ENCODE peak calls at places on chromosomes 11 and 22, in eight cellular contexts. One of them, this sample, is unnamed.

GRCh38 chr11:59142530-59143507 is at the start of gene FAM111A:
- DNase-seq in fibroblast of the aortic adventitia: peak
- DNase-seq in fibroblast of villous mesenchyme: peak
- DNase-seq in adrenal gland: peak
- DNase-seq in choroid plexus epithelial cell: peak
- DNase-seq in HCT116: peak
- DNase-seq in OCI-LY7: peak
- DNase-seq in A549: peak
- DNase-seq in this sample: peak

GRCh38 chr11:65915821-65916251 is 3.0 kb downstream of the C11orf68 start:
- DNase-seq in fibroblast of the aortic adventitia: peak
- DNase-seq in fibroblast of villous mesenchyme: peak
- DNase-seq in adrenal gland: peak
- DNase-seq in choroid plexus epithelial cell: peak
- DNase-seq in HCT116: peak
- DNase-seq in OCI-LY7: no peak
- DNase-seq in A549: peak
- DNase-seq in this sample: peak

GRCh38 chr11:71548120-71548519 is at the start of gene KRTAP5-9:
- DNase-seq in fibroblast of the aortic adventitia: no peak
- DNase-seq in fibroblast of villous mesenchyme: no peak
- DNase-seq in adrenal gland: no peak
- DNase-seq in choroid plexus epithelial cell: no peak
- DNase-seq in HCT116: no peak
- DNase-seq in OCI-LY7: no peak
- DNase-seq in A549: no peak
- DNase-seq in this sample: no peak

GRCh38 chr11:66846671-66847091 is 3.4 kb downstream of the RCE1 start:
- DNase-seq in fibroblast of the aortic adventitia: no peak
- DNase-seq in fibroblast of villous mesenchyme: no peak
- DNase-seq in adrenal gland: peak
- DNase-seq in choroid plexus epithelial cell: no peak
- DNase-seq in HCT116: no peak
- DNase-seq in OCI-LY7: no peak
- DNase-seq in A549: no peak
- DNase-seq in this sample: no peak

GRCh38 chr11:119672597-119672996 is 56.4 kb downstream of the NECTIN1 start:
- DNase-seq in fibroblast of the aortic adventitia: no peak
- DNase-seq in fibroblast of villous mesenchyme: no peak
- DNase-seq in adrenal gland: no peak
- DNase-seq in choroid plexus epithelial cell: no peak
- DNase-seq in HCT116: no peak
- DNase-seq in OCI-LY7: peak
- DNase-seq in A549: no peak
- DNase-seq in this sample: no peak

GRCh38 chr11:93143800-93144199 is 54.0 kb downstream of the SLC36A4 start:
- DNase-seq in fibroblast of the aortic adventitia: no peak
- DNase-seq in fibroblast of villous mesenchyme: peak
- DNase-seq in adrenal gland: no peak
- DNase-seq in choroid plexus epithelial cell: peak
- DNase-seq in HCT116: no peak
- DNase-seq in OCI-LY7: no peak
- DNase-seq in A549: no peak
- DNase-seq in this sample: no peak

GRCh38 chr22:35930933-35931332 is 97.7 kb downstream of the RBFOX2 start:
- DNase-seq in fibroblast of the aortic adventitia: peak
- DNase-seq in fibroblast of villous mesenchyme: peak
- DNase-seq in adrenal gland: no peak
- DNase-seq in choroid plexus epithelial cell: peak
- DNase-seq in HCT116: peak
- DNase-seq in OCI-LY7: peak
- DNase-seq in A549: peak
- DNase-seq in this sample: peak

GRCh38 chr11:19713221-19714092 is 820 bp downstream of the NAV2 start:
- DNase-seq in fibroblast of the aortic adventitia: no peak
- DNase-seq in fibroblast of villous mesenchyme: no peak
- DNase-seq in adrenal gland: no peak
- DNase-seq in choroid plexus epithelial cell: peak
- DNase-seq in HCT116: no peak
- DNase-seq in OCI-LY7: no peak
- DNase-seq in A549: no peak
- DNase-seq in this sample: no peak

GRCh38 chr11:30244255-30244654 is 13.4 kb downstream of the FSHB start:
- DNase-seq in fibroblast of the aortic adventitia: peak
- DNase-seq in fibroblast of villous mesenchyme: peak
- DNase-seq in adrenal gland: no peak
- DNase-seq in choroid plexus epithelial cell: peak
- DNase-seq in HCT116: peak
- DNase-seq in OCI-LY7: no peak
- DNase-seq in A549: peak
- DNase-seq in this sample: peak

GRCh38 chr22:40789131-40789530 is 30.0 kb downstream of the SLC25A17 start:
- DNase-seq in fibroblast of the aortic adventitia: no peak
- DNase-seq in fibroblast of villous mesenchyme: no peak
- DNase-seq in adrenal gland: no peak
- DNase-seq in choroid plexus epithelial cell: no peak
- DNase-seq in HCT116: no peak
- DNase-seq in OCI-LY7: no peak
- DNase-seq in A549: no peak
- DNase-seq in this sample: no peak

GRCh38 chr11:12066799-12067508 is 43.4 kb upstream of the MICAL2 start:
- DNase-seq in fibroblast of the aortic adventitia: no peak
- DNase-seq in fibroblast of villous mesenchyme: peak
- DNase-seq in adrenal gland: no peak
- DNase-seq in choroid plexus epithelial cell: peak
- DNase-seq in HCT116: no peak
- DNase-seq in OCI-LY7: no peak
- DNase-seq in A549: peak
- DNase-seq in this sample: peak

GRCh38 chr11:120828847-120829246 is 195.1 kb upstream of the TBCEL start:
- DNase-seq in fibroblast of the aortic adventitia: no peak
- DNase-seq in fibroblast of villous mesenchyme: no peak
- DNase-seq in adrenal gland: no peak
- DNase-seq in choroid plexus epithelial cell: no peak
- DNase-seq in HCT116: no peak
- DNase-seq in OCI-LY7: no peak
- DNase-seq in A549: no peak
- DNase-seq in this sample: no peak

GRCh38 chr11:45455536-45455935 is 169.4 kb upstream of the SYT13 start:
- DNase-seq in fibroblast of the aortic adventitia: peak
- DNase-seq in fibroblast of villous mesenchyme: no peak
- DNase-seq in adrenal gland: no peak
- DNase-seq in choroid plexus epithelial cell: peak
- DNase-seq in HCT116: no peak
- DNase-seq in OCI-LY7: no peak
- DNase-seq in A549: no peak
- DNase-seq in this sample: no peak

GRCh38 chr11:4090258-4090657 is 4.3 kb upstream of the RRM1 start:
- DNase-seq in fibroblast of the aortic adventitia: no peak
- DNase-seq in fibroblast of villous mesenchyme: no peak
- DNase-seq in adrenal gland: no peak
- DNase-seq in choroid plexus epithelial cell: no peak
- DNase-seq in HCT116: no peak
- DNase-seq in OCI-LY7: no peak
- DNase-seq in A549: no peak
- DNase-seq in this sample: no peak

GRCh38 chr11:4086584-4087353 is 7.8 kb upstream of the RRM1 start:
- DNase-seq in fibroblast of the aortic adventitia: no peak
- DNase-seq in fibroblast of villous mesenchyme: no peak
- DNase-seq in adrenal gland: no peak
- DNase-seq in choroid plexus epithelial cell: no peak
- DNase-seq in HCT116: no peak
- DNase-seq in OCI-LY7: no peak
- DNase-seq in A549: no peak
- DNase-seq in this sample: no peak

GRCh38 chr11:4084406-4084805 is 10.2 kb upstream of the RRM1 start:
- DNase-seq in fibroblast of the aortic adventitia: no peak
- DNase-seq in fibroblast of villous mesenchyme: no peak
- DNase-seq in adrenal gland: no peak
- DNase-seq in choroid plexus epithelial cell: no peak
- DNase-seq in HCT116: no peak
- DNase-seq in OCI-LY7: no peak
- DNase-seq in A549: no peak
- DNase-seq in this sample: no peak

GRCh38 chr11:4085575-4085974 is 9.0 kb upstream of the RRM1 start:
- DNase-seq in fibroblast of the aortic adventitia: no peak
- DNase-seq in fibroblast of villous mesenchyme: no peak
- DNase-seq in adrenal gland: no peak
- DNase-seq in choroid plexus epithelial cell: no peak
- DNase-seq in HCT116: no peak
- DNase-seq in OCI-LY7: no peak
- DNase-seq in A549: no peak
- DNase-seq in this sample: no peak

GRCh38 chr11:4087551-4087950 is 7.0 kb upstream of the RRM1 start:
- DNase-seq in fibroblast of the aortic adventitia: no peak
- DNase-seq in fibroblast of villous mesenchyme: peak
- DNase-seq in adrenal gland: no peak
- DNase-seq in choroid plexus epithelial cell: peak
- DNase-seq in HCT116: no peak
- DNase-seq in OCI-LY7: no peak
- DNase-seq in A549: no peak
- DNase-seq in this sample: no peak
- TF ChIP-seq CTCF in fibroblast of the aortic adventitia: peak
- TF ChIP-seq CTCF in fibroblast of villous mesenchyme: peak
- TF ChIP-seq CTCF in adrenal gland: no peak
- TF ChIP-seq CTCF in choroid plexus epithelial cell: peak
- TF ChIP-seq CTCF in HCT116: no peak
- TF ChIP-seq CTCF in OCI-LY7: no peak
- TF ChIP-seq CTCF in A549: no peak
- TF ChIP-seq CTCF in this sample: peak

GRCh38 chr11:62712413-62712812 is 4.9 kb downstream of the GNG3 start:
- DNase-seq in fibroblast of the aortic adventitia: no peak
- DNase-seq in fibroblast of villous mesenchyme: no peak
- DNase-seq in adrenal gland: peak
- DNase-seq in choroid plexus epithelial cell: no peak
- DNase-seq in HCT116: no peak
- DNase-seq in OCI-LY7: no peak
- DNase-seq in A549: no peak
- DNase-seq in this sample: no peak

GRCh38 chr11:62716206-62716605 is 8.7 kb downstream of the GNG3 start:
- DNase-seq in fibroblast of the aortic adventitia: no peak
- DNase-seq in fibroblast of villous mesenchyme: no peak
- DNase-seq in adrenal gland: no peak
- DNase-seq in choroid plexus epithelial cell: no peak
- DNase-seq in HCT116: no peak
- DNase-seq in OCI-LY7: no peak
- DNase-seq in A549: no peak
- DNase-seq in this sample: no peak

GRCh38 chr11:62712861-62713260 is 5.4 kb downstream of the GNG3 start:
- DNase-seq in fibroblast of the aortic adventitia: no peak
- DNase-seq in fibroblast of villous mesenchyme: no peak
- DNase-seq in adrenal gland: no peak
- DNase-seq in choroid plexus epithelial cell: no peak
- DNase-seq in HCT116: no peak
- DNase-seq in OCI-LY7: no peak
- DNase-seq in A549: no peak
- DNase-seq in this sample: no peak

GRCh38 chr11:62715150-62716130 is 8.0 kb downstream of the GNG3 start:
- DNase-seq in fibroblast of the aortic adventitia: no peak
- DNase-seq in fibroblast of villous mesenchyme: no peak
- DNase-seq in adrenal gland: peak
- DNase-seq in choroid plexus epithelial cell: no peak
- DNase-seq in HCT116: no peak
- DNase-seq in OCI-LY7: no peak
- DNase-seq in A549: no peak
- DNase-seq in this sample: no peak

DNA sequence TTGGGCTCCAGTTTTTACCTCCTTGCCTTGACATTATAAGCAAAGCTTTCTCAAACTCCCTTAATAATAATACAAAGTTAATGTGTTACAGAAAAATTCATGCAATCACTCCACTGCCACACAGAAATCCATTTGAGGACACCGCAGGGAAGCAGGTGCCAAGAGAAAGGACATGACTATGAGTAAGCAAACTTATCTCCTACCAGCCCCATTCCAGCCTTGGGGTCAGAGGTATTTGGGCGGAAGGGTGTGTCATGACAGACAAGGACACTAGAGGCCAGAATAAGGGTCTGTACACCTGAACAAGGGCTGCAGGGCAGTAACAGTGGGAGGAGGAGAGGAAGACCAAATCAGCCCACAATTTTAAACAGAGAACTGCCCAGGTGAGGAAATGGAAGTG is 5.9 kb downstream of the GNG3 start:
- DNase-seq in fibroblast of the aortic adventitia: no peak
- DNase-seq in fibroblast of villous mesenchyme: no peak
- DNase-seq in adrenal gland: peak
- DNase-seq in choroid plexus epithelial cell: no peak
- DNase-seq in HCT116: no peak
- DNase-seq in OCI-LY7: no peak
- DNase-seq in A549: peak
- DNase-seq in this sample: no peak
- TF ChIP-seq CTCF in fibroblast of the aortic adventitia: no peak
- TF ChIP-seq CTCF in fibroblast of villous mesenchyme: no peak
- TF ChIP-seq CTCF in adrenal gland: no peak
- TF ChIP-seq CTCF in choroid plexus epithelial cell: no peak
- TF ChIP-seq CTCF in HCT116: no peak
- TF ChIP-seq CTCF in OCI-LY7: no peak
- TF ChIP-seq CTCF in A549: no peak
- TF ChIP-seq CTCF in this sample: no peak

GRCh38 chr11:124970925-124971324 is 16.9 kb downstream of the CCDC15 start:
- DNase-seq in fibroblast of the aortic adventitia: peak
- DNase-seq in fibroblast of villous mesenchyme: peak
- DNase-seq in adrenal gland: no peak
- DNase-seq in choroid plexus epithelial cell: peak
- DNase-seq in HCT116: peak
- DNase-seq in OCI-LY7: no peak
- DNase-seq in A549: peak
- DNase-seq in this sample: peak
- TF ChIP-seq CTCF in fibroblast of the aortic adventitia: no peak
- TF ChIP-seq CTCF in fibroblast of villous mesenchyme: peak
- TF ChIP-seq CTCF in adrenal gland: no peak
- TF ChIP-seq CTCF in choroid plexus epithelial cell: peak
- TF ChIP-seq CTCF in HCT116: peak
- TF ChIP-seq CTCF in OCI-LY7: peak
- TF ChIP-seq CTCF in A549: no peak
- TF ChIP-seq CTCF in this sample: peak

DNA sequence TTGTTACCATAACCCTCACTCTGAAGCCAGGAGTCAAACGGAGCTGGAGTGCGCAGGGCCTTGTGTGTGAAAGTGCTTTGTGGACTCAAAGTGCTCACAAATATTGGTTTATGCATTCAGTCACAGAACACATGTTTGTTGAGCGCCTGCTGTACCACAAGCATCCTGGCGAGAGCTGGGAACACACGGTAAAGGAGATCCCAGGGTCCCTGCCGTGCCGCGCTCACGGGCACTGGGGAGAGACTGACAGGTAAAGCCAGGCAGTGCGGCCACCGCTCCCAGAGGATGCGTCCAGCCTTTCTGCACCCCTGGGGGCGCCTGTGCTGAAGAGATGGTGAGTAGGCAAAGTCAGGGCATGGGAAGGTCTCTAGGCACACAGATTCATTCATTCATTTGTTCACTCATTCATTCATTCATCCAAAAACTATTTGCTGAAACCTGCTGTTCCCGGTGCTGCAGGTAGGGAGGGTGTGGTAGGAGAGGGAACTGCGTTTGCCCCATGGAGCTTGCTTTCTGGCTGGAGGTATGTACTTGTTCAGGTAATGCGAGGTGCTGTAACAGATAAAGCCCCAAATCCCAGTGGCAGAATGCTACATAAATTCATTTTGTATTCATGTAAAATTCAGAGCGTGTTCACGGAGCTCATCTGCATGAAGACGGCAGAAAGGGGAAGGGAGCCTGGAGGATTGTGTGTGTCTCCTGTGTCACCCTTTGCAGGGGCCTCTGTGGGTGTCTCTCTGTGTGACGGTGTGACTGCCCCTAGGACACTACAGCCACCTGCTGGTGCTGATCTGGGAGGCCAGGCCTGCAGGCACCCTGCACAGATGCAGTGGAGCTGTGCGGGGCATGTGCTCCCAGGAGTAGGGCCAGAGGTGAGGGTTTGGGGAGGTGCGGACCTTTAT is 167.0 kb upstream of the B3GAT1 start:
- DNase-seq in fibroblast of the aortic adventitia: no peak
- DNase-seq in fibroblast of villous mesenchyme: no peak
- DNase-seq in adrenal gland: no peak
- DNase-seq in choroid plexus epithelial cell: no peak
- DNase-seq in HCT116: peak
- DNase-seq in OCI-LY7: no peak
- DNase-seq in A549: no peak
- DNase-seq in this sample: no peak
- TF ChIP-seq CTCF in fibroblast of the aortic adventitia: no peak
- TF ChIP-seq CTCF in fibroblast of villous mesenchyme: no peak
- TF ChIP-seq CTCF in adrenal gland: no peak
- TF ChIP-seq CTCF in choroid plexus epithelial cell: no peak
- TF ChIP-seq CTCF in HCT116: peak
- TF ChIP-seq CTCF in OCI-LY7: no peak
- TF ChIP-seq CTCF in A549: no peak
- TF ChIP-seq CTCF in this sample: no peak

This sample was measured in MCF 10A.